ENCODE peak calls at places on chromosomes 2 and 18, in seven cellular contexts. Y is HCT116, F is fibroblast of pulmonary artery, H is kidney epithelial cell, I is lower lobe of right lung, S is thoracic aorta, K is right lobe of liver. P is an unnamed sample.
A peak's percentile ranks its signal among the peaks of the same experiment; 100 is the strongest.

GRCh38 chr2:86238354-86238753 is 39.1 kb downstream of the MRPL35 start:
- DNase-seq in I (no peak), K (no peak), Y (no peak), F (no peak), H (no peak), S (no peak), P (no peak)

GRCh38 chr2:63500398-63500797 is 87.9 kb downstream of the WDPCP start:
- DNase-seq in K (no peak), Y (no peak), F (no peak), I (no peak), H (no peak), S (no peak), P (no peak)

GRCh38 chr2:240594511-240595380 is 8.2 kb downstream of the CAPN10 start:
- DNase-seq in S (no peak), I (peak; percentile 36), F (no peak), K (no peak), H (no peak), Y (no peak), P (no peak)

GRCh38 chr2:239223029-239223329 is 177.8 kb downstream of the HDAC4 start:
- DNase-seq in H (no peak), K (no peak), F (peak; percentile 44), Y (no peak), S (no peak), I (no peak), P (no peak)

GRCh38 chr18:23143059-23143831 is 8.0 kb downstream of the CABLES1 start:
- DNase-seq in H (peak; percentile 45), I (peak; percentile 76), F (peak; percentile 59), Y (peak; percentile 54), S (no peak), K (no peak), P (no peak)

GRCh38 chr2:151792589-151792988 is 35.6 kb downstream of the ARL5A start:
- DNase-seq in K (no peak), H (no peak), S (no peak), I (no peak), F (no peak), Y (no peak), P (no peak)

GRCh38 chr2:88574445-88574844 is 52.8 kb downstream of the EIF2AK3 start:
- DNase-seq in I (no peak), Y (no peak), H (no peak), K (no peak), F (no peak), S (no peak), P (no peak)

GRCh38 chr2:43623052-43623451 is 14.0 kb upstream of the PLEKHH2 start:
- DNase-seq in F (peak; percentile 43), Y (no peak), S (no peak), H (no peak), I (no peak), K (no peak), P (no peak)

GRCh38 chr2:231245253-231246094 is 47.0 kb downstream of the ARMC9 start:
- DNase-seq in F (peak; percentile 4), H (no peak), I (no peak), S (no peak), K (no peak), Y (no peak), P (peak; percentile 36)

GRCh38 chr2:177118636-177119035 is 94.0 kb upstream of the HNRNPA3 start:
- DNase-seq in F (no peak), S (no peak), Y (no peak), H (no peak), I (no peak), K (no peak), P (no peak)

GRCh38 chr2:84421197-84421596 is 37.9 kb downstream of the SUCLG1 start:
- DNase-seq in K (no peak), S (no peak), Y (no peak), F (no peak), H (no peak), I (no peak), P (no peak)

GRCh38 chr2:70692256-70692655 is 75.7 kb downstream of the ADD2 start:
- DNase-seq in S (no peak), F (no peak), I (no peak), H (no peak), Y (no peak), K (no peak), P (no peak)

GRCh38 chr2:171702781-171703556 is 15.7 kb downstream of the DYNC1I2 start:
- DNase-seq in K (no peak), I (no peak), H (no peak), F (peak; percentile 22), Y (no peak), S (no peak), P (peak; percentile 67)

GRCh38 chr18:34222396-34223163 is 2.1 kb downstream of the NOL4 start:
- DNase-seq in I (peak; percentile 47), F (no peak), Y (no peak), H (no peak), K (peak; percentile 31), S (no peak), P (no peak)
- H3K4me3 ChIP-seq in I (peak overlapping the region; percentile 44), F (peak overlapping the region; percentile 22), Y (no peak overlapping the region), H (peak overlapping the region; percentile 44), K (peak overlapping the region; percentile 14), S (peak overlapping the region; percentile 77), P (peak overlapping the region; percentile 49)

DNA sequence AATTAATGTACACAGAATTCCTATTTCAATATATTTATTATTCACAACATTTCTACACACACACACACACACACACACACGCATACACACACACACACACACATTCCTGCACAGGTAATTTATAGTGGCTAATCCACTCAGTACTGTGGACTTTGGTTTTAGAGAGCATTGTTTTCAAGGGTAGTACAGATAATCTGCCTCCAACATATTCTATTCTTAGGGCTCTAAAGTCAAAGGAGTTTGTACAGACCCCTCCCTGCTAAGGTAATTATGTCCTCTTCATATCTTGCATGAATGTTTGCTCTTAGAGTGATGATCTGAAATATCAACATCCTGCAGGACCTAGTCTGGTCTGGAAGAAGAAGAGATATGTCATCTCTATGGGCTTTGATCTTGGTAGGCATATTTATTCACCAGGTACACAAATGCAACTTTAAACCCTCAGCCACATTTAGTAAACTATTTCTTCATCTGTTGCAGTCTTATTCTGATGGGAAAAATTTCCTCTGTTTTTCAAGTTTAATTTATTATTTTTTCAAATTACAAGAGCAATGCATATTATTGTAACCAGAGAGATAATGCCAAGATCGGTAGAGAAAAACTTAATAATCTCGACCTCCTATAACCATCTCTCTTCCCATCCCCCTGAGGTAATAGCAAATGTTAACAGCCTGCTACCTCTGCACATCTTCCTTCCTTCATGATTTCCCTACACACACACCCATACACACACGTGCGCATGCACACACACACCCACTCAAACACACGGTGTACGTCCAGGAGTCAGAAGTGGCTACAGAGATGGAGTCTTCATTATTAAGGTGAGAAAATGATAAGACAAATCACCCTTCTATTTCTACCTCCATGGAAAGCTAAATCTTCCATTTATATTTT is 18.3 kb upstream of the POLE4 start:
- DNase-seq in I (no peak), S (no peak), F (no peak), K (no peak), H (no peak), Y (no peak), P (no peak)
- H3K4me3 ChIP-seq in I (no peak overlapping the region), S (no peak overlapping the region), F (no peak overlapping the region), K (no peak overlapping the region), H (no peak overlapping the region), Y (no peak overlapping the region), P (no peak overlapping the region)

GRCh38 chr2:229586746-229587705 is 127.3 kb downstream of the DNER start:
- DNase-seq in Y (peak; percentile 76), I (peak; percentile 82), K (peak; percentile 78), F (peak; percentile 87), S (peak; percentile 20), H (peak; percentile 32), P (peak; percentile 70)
- H3K4me3 ChIP-seq in Y (peak overlapping the region; percentile 53), I (peak overlapping the region; percentile 25), K (no peak overlapping the region), F (peak overlapping the region; percentile 32), S (peak overlapping the region; percentile 67), H (no peak overlapping the region), P (peak overlapping the region; percentile 28)

DNA sequence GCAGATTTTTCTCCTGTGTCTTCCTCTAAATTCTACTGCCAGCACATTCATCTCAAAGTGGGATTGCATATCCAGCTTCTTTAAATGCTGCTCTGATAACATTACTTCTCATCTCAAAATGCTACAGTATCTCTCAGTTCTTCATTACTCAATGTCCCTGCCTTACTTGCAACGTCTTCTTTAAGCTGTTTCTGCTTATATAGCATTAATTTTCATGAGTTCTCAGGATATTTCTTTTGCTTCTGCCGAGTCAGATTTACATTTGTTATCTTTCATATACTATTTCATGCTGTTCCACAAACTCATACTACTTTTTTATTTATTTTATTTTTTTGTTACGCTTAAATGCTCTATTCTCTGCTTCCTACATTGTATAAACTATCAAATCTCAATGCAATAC is 1223.5 kb upstream of the FAM98A start:
- DNase-seq in I (no peak), S (no peak), K (no peak), Y (no peak), F (no peak), H (no peak), P (no peak)
- H3K4me3 ChIP-seq in I (no peak overlapping the region), S (no peak overlapping the region), K (no peak overlapping the region), Y (no peak overlapping the region), F (no peak overlapping the region), H (no peak overlapping the region), P (no peak overlapping the region)

DNA sequence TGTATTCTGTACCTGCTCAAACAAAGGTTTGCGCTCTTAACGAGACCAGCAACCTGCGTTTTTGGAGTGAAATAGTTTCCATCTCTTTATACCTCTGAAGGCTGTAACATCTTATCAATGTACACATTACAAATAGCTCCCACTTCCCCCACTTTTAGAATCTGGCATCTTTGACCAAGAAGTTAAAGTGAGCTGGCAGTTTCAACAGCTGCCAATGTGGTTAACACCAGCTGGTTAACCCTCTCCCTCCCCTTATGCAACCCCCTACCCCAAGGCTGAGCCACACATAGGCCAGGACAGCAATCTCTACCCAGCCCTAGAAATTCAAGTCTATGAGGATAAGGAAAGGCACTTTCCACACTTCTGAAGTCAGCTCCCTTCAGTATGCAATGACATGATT is 2.2 kb upstream of the SERTAD2 start:
- DNase-seq in F (no peak), S (no peak), I (no peak), Y (no peak), K (no peak), H (no peak), P (no peak)
- H3K4me3 ChIP-seq in F (no peak overlapping the region), S (no peak overlapping the region), I (no peak overlapping the region), Y (no peak overlapping the region), K (no peak overlapping the region), H (no peak overlapping the region), P (no peak overlapping the region)

GRCh38 chr2:113176696-113177355 is 3.1 kb downstream of the PSD4 start:
- DNase-seq in S (no peak), F (no peak), K (no peak), Y (no peak), I (no peak), H (no peak), P (no peak)
- H3K4me3 ChIP-seq in S (no peak overlapping the region), F (no peak overlapping the region), K (no peak overlapping the region), Y (no peak overlapping the region), I (no peak overlapping the region), H (no peak overlapping the region), P (no peak overlapping the region)

DNA sequence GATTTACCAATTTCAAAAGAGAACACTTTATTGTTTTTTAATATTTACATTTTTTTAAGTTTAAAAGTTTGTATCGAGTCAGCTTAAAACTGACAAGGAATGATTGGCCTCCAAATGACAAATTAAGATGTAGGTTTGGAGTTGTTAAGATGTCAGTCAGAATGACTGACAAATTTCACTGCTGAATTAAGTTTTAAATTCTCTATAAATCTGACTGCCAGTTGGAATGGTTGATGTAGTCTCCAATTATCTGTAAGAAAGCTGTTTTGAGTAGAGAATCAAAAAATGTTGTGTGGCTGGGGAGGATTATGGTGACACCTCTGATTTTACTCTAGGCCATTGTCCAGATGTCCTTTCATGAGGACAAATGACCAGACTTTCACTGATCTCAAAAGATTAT is 165.3 kb upstream of the CDH20 start:
- DNase-seq in S (no peak), I (no peak), Y (no peak), K (no peak), H (no peak), F (no peak), P (no peak)
- H3K4me3 ChIP-seq in S (no peak overlapping the region), I (no peak overlapping the region), Y (no peak overlapping the region), K (no peak overlapping the region), H (no peak overlapping the region), F (no peak overlapping the region), P (no peak overlapping the region)

P was measured in foreskin fibroblast.